ENCODE peak calls at places on chromosome 9, in ten cellular contexts. R is HTR-8/SVneo, U is NCI-H1105, I is neural crest cell, Q is SW480, D is SK-MEL-5, E is C1 segment of cervical spinal cord, K is left lung, F is HEK293T, P is GDM1. B is an unnamed sample.

GRCh38 chr9:136107155-136107952 is 11.3 kb downstream of the TMEM250 start:
- DNase-seq in R (no peak), U (no peak), I (no peak), Q (peak), D (no peak), E (no peak), K (no peak), F (no peak), P (peak), B (peak)

GRCh38 chr9:130428096-130428665 is 16.6 kb upstream of the ASS1 start:
- DNase-seq in R (no peak), U (no peak), I (no peak), Q (no peak), D (no peak), E (no peak), K (no peak), F (no peak), P (no peak), B (no peak)

GRCh38 chr9:125551781-125552180 is 155.2 kb downstream of the MAPKAP1 start:
- DNase-seq in R (no peak), U (no peak), I (no peak), Q (no peak), D (no peak), E (no peak), K (no peak), F (no peak), P (no peak), B (no peak)

GRCh38 chr9:133043449-133044035 is 12.7 kb downstream of the GTF3C5 start:
- DNase-seq in R (no peak), U (no peak), I (no peak), Q (no peak), D (no peak), E (no peak), K (peak), F (no peak), P (no peak), B (no peak)

GRCh38 chr9:136947955-136948510 is 3.0 kb downstream of the C8G start:
- DNase-seq in R (peak), U (no peak), I (peak), Q (peak), D (peak), E (peak), K (peak), F (no peak), P (peak), B (peak)

GRCh38 chr9:21853414-21853813 is 51.0 kb downstream of the MTAP start:
- DNase-seq in R (no peak), U (no peak), I (no peak), Q (no peak), D (no peak), E (no peak), K (no peak), F (no peak), P (no peak), B (no peak)

GRCh38 chr9:129105857-129106694 is 4.5 kb downstream of the CRAT start:
- DNase-seq in R (no peak), U (no peak), I (no peak), Q (no peak), D (no peak), E (no peak), K (no peak), F (no peak), P (no peak), B (no peak)

GRCh38 chr9:130837002-130837511 is 2.0 kb downstream of the ABL1 start:
- DNase-seq in R (no peak), U (no peak), I (no peak), Q (no peak), D (peak), E (peak), K (no peak), F (no peak), P (no peak), B (no peak)

GRCh38 chr9:99834474-99834873 is 12.8 kb downstream of the NR4A3 start:
- DNase-seq in R (no peak), U (no peak), I (no peak), Q (no peak), D (no peak), E (no peak), K (no peak), F (no peak), P (no peak), B (no peak)

GRCh38 chr9:115202181-115202580 is 84.2 kb upstream of the TNC start:
- DNase-seq in R (no peak), U (no peak), I (no peak), Q (no peak), D (no peak), E (no peak), K (no peak), F (no peak), P (no peak), B (no peak)

GRCh38 chr9:123284658-123285057 is 16.3 kb upstream of the STRBP start:
- DNase-seq in R (no peak), U (no peak), I (no peak), Q (no peak), D (no peak), E (no peak), K (no peak), F (no peak), P (no peak), B (no peak)

B was measured in natural killer cell treated with Interleukin-12 subunit alpha and Interleukin-12 subunit beta and Interleukin-15 and Interleukin-18, amount 100 ng/mL, for 72 hours.